ENCODE peak calls at places on chromosomes 2 and 18, in five cellular contexts. Y, U, C, F and B are unnamed samples.

GRCh38 chr2:75292826-75293225 is 93.5 kb upstream of the TACR1 start:
- DNase-seq in C (peak; percentile 83), U (no peak), F (no peak), Y (no peak), B (no peak)

GRCh38 chr2:85053802-85054201 is 79.4 kb upstream of the TCF7L1 start:
- DNase-seq in U (no peak), C (peak; percentile 54), Y (no peak), F (peak; percentile 46), B (peak; percentile 21)

GRCh38 chr18:61953641-61954040 is 60.8 kb upstream of the RNF152 start:
- DNase-seq in U (no peak), F (no peak), Y (no peak), C (no peak), B (no peak)

GRCh38 chr18:79863946-79864725 is 66.4 kb downstream of the KCNG2 start:
- DNase-seq in Y (no peak), U (no peak), C (no peak), F (no peak), B (no peak)

GRCh38 chr2:37838541-37839167 is 86.4 kb upstream of the RMDN2 start:
- DNase-seq in F (peak; percentile 63), U (no peak), C (no peak), Y (no peak), B (no peak)

GRCh38 chr2:128271186-128271890 is 47.3 kb downstream of the HS6ST1 start:
- DNase-seq in Y (no peak), U (no peak), F (no peak), C (no peak), B (no peak)

GRCh38 chr18:10381516-10381915 is 72.9 kb upstream of the APCDD1 start:
- DNase-seq in C (peak; percentile 43), F (no peak), U (no peak), Y (no peak), B (no peak)

GRCh38 chr18:12786669-12787068 is 83.8 kb downstream of the PSMG2 start:
- DNase-seq in C (no peak), Y (no peak), U (no peak), F (no peak), B (no peak)

GRCh38 chr18:62018034-62018760 is 125.4 kb upstream of the RNF152 start:
- DNase-seq in C (peak; percentile 95), U (no peak), F (no peak), Y (no peak), B (peak; percentile 85)

GRCh38 chr2:15636972-15637785 is 45.5 kb downstream of the DDX1 start:
- DNase-seq in C (peak; percentile 68), F (peak; percentile 78), U (peak; percentile 31), Y (peak; percentile 75), B (peak; percentile 75)

GRCh38 chr18:79816981-79817606 is 19.4 kb downstream of the KCNG2 start:
- DNase-seq in F (no peak), U (no peak), Y (no peak), C (no peak), B (no peak)

GRCh38 chr2:95275601-95276243 is 1.5 kb downstream of the PROM2 start:
- DNase-seq in F (no peak), U (no peak), Y (no peak), C (no peak), B (no peak)

GRCh38 chr2:127175406-127175805 is 44.7 kb downstream of the CYP27C1 start:
- DNase-seq in F (no peak), C (peak; percentile 33), Y (no peak), U (no peak), B (peak; percentile 55)

GRCh38 chr2:120390381-120391055 is 44.6 kb downstream of the INHBB start:
- DNase-seq in C (no peak), U (no peak), F (no peak), Y (no peak), B (no peak)

GRCh38 chr2:27152102-27152795 is 3.4 kb downstream of the TCF23 start:
- DNase-seq in C (no peak), U (no peak), F (peak; percentile 57), Y (no peak), B (no peak)

GRCh38 chr2:63845866-63846265 is 4.2 kb downstream of the UGP2 start:
- DNase-seq in F (peak; percentile 90), Y (no peak), U (no peak), C (no peak), B (peak; percentile 3)

GRCh38 chr2:24048662-24049484 is 668 bp upstream of the FKBP1B start:
- DNase-seq in F (no peak), U (no peak), Y (no peak), C (no peak), B (no peak)

GRCh38 chr2:24514820-24515219 is 23.8 kb downstream of the NCOA1 start:
- DNase-seq in F (no peak), C (no peak), U (no peak), Y (no peak), B (no peak)

GRCh38 chr2:15561574-15562344 is 625 bp upstream of the NBAS start:
- DNase-seq in F (peak; percentile 49), U (no peak), C (peak; percentile 34), Y (no peak), B (no peak)

GRCh38 chr2:209726311-209726710 is 45.3 kb upstream of the UNC80 start:
- DNase-seq in C (no peak), Y (no peak), U (no peak), F (no peak), B (no peak)

GRCh38 chr2:202429164-202429980 is 53.2 kb downstream of the BMPR2 start:
- DNase-seq in U (no peak), C (peak; percentile 93), Y (no peak), F (no peak), B (peak; percentile 89)

GRCh38 chr18:33928226-33928625 is 296.5 kb downstream of the NOL4 start:
- DNase-seq in F (no peak), U (no peak), Y (no peak), C (peak; percentile 1), B (peak; percentile 7)

GRCh38 chr2:42171396-42171971 is 2.3 kb downstream of the EML4 start:
- DNase-seq in C (peak; percentile 13), U (no peak), F (peak; percentile 80), Y (no peak), B (peak; percentile 40)

GRCh38 chr18:78494204-78494603 is 485.4 kb upstream of the SALL3 start:
- DNase-seq in Y (no peak), F (peak; percentile 13), U (no peak), C (no peak), B (no peak)

GRCh38 chr2:236988690-236989639 is 96.7 kb upstream of the COPS8 start:
- DNase-seq in U (no peak), Y (no peak), C (no peak), F (no peak), B (no peak)

GRCh38 chr2:104091894-104092293 is 762.0 kb upstream of the POU3F3 start:
- DNase-seq in C (no peak), F (no peak), U (no peak), Y (no peak), B (no peak)

GRCh38 chr2:88671786-88672427 is 19.6 kb upstream of the RPIA start:
- DNase-seq in U (no peak), F (peak; percentile 56), Y (peak; percentile 27), C (peak; percentile 70), B (peak; percentile 67)

GRCh38 chr2:39516347-39517101 is 79.4 kb upstream of the MAP4K3 start:
- DNase-seq in C (peak; percentile 58), F (peak; percentile 87), U (peak; percentile 27), Y (no peak), B (peak; percentile 44)

DNA sequence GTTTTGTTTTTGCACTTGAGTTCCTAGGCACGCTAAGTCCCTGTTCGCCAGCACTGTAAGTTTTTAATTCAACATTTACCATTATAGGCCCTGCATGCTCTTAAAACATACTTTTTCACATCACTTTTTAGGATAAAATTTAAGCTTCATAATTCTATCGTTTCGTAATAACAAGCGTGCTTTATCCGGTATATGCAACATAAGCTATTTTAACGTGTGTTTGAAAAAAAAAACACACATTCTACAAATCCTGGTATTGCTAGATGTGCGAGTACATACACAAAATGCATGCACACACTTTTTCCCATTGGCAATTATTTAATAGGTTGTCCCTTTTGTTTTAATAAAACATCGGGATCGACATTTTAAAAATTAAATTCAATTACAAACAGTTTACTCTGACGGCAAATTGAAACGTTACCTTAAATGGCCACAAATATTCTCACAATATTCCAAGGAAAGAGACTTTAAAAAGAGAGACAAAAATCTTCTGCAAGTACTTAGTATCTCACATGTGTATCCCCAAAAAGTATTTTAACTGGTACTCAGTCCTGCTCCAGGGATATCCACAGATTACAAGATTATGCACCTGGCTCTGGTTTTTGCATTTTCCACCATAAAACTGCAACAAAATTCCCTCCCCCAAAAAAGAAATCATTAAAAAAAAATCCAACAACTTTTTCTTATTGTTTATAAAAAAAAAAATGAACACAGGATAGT is 1.0 kb upstream of the TCF4 start:
- DNase-seq in C (peak; percentile 19), U (no peak), F (peak; percentile 6), Y (no peak), B (peak; percentile 36)
- H3K9ac ChIP-seq in C (peak overlapping the region; percentile 97), U (peak overlapping the region; percentile 60), F (peak overlapping the region; percentile 72), Y (no peak overlapping the region), B (peak overlapping the region; percentile 98)

GRCh38 chr18:49021433-49022129 is 70.8 kb upstream of the SMAD7 start:
- DNase-seq in U (peak; percentile 64), F (peak; percentile 98), Y (no peak), C (peak; percentile 33), B (peak; percentile 26)

GRCh38 chr18:49020129-49020528 is 69.4 kb upstream of the SMAD7 start:
- DNase-seq in Y (no peak), C (no peak), F (no peak), U (no peak), B (no peak)

GRCh38 chr18:49021076-49021432 is 70.3 kb upstream of the SMAD7 start:
- DNase-seq in C (no peak), F (no peak), U (no peak), Y (no peak), B (no peak)

GRCh38 chr18:49019446-49020045 is 68.8 kb upstream of the SMAD7 start:
- DNase-seq in Y (no peak), C (peak; percentile 42), F (no peak), U (no peak), B (peak; percentile 29)

GRCh38 chr18:49020621-49021021 is 69.9 kb upstream of the SMAD7 start:
- DNase-seq in C (peak; percentile 17), Y (no peak), F (no peak), U (no peak), B (peak; percentile 29)
- H2BK120ac ChIP-seq in C (no peak overlapping the region), Y (no peak overlapping the region), F (peak overlapping the region; percentile 0), U (no peak overlapping the region), B (no peak overlapping the region)

DNA sequence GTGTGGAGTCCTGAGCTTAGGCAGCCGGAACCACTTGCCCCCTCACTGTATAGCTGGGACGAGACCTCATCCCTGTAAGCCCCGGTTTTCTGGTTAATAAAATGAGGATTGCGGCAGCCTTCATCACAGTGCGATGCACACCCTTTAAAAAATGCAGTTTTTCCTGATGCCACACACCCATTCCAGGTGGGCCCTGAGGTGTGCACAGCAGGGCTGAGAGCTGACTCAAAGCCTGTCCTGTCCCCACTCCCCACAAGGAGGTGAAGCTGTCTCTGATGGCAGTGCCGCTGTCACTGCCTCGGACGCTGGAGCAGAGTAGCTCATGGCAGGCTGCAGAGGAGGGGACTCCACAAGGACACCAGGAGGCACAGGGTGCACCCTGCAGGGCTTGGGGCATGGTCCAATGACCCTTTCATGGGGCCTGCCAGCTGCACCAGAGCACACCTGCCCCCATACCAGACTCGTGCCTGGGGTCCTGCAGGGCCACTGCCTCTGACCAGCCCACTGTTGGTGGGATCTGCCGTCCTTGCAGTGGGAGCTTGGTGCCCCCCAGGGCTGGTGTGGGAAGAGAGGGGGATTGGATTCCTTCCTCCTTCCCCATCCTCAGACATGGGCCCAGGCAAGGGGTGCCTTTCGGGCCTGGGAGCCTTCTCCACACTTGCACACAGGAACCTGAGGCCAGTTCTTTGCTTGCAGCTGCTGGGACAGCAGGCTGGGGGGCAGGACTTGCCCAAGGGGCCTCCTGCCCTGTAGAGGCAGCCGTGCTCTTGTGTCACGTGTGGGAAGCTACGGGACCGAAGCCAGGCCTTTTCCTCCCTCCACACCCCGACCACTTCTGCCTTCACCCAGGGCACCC is 22.8 kb downstream of the GPC1 start:
- DNase-seq in U (no peak), Y (no peak), F (no peak), C (no peak), B (no peak)
- H3K4me1 ChIP-seq in U (peaks cover 58% of the 10 kb centered on the region), Y (peaks cover 56% of the 10 kb centered on the region), F (peaks cover 11% of the 10 kb centered on the region), C (peaks cover 3% of the 10 kb centered on the region), B (peaks cover 35% of the 10 kb centered on the region)

GRCh38 chr2:185374878-185375277 is 363.7 kb upstream of the FSIP2 start:
- DNase-seq in U (no peak), C (no peak), F (no peak), Y (no peak), B (no peak)
- H3K9ac ChIP-seq in U (no peak overlapping the region), C (no peak overlapping the region), F (no peak overlapping the region), Y (no peak overlapping the region), B (no peak overlapping the region)